ENCODE peak calls at places on chromosomes 16 and 17, in nine cellular contexts. One of them, this sample, is unnamed.

GRCh38 chr16:70746708-70747424 is 54.1 kb downstream of the VAC14 start:
- DNase-seq in HT1080: peak
- DNase-seq in activated naive CD4-positive, alpha-beta T cell: no peak
- DNase-seq in posterior cingulate gyrus: no peak
- DNase-seq in AG08396: peak
- DNase-seq in NCI-H748 treated with DMSO at 0.1 percent for 48 hours: no peak
- DNase-seq in activated T-cell treated with anti-CD3 and anti-CD28 coated beads for 24 hours: no peak
- DNase-seq in skeletal muscle cell: peak
- DNase-seq in non-pigmented ciliary epithelial cell: no peak
- DNase-seq in this sample: peak

GRCh38 chr17:43085489-43085888 is 39.7 kb downstream of the BRCA1 start:
- DNase-seq in HT1080: no peak
- DNase-seq in activated naive CD4-positive, alpha-beta T cell: no peak
- DNase-seq in posterior cingulate gyrus: no peak
- DNase-seq in AG08396: no peak
- DNase-seq in NCI-H748 treated with DMSO at 0.1 percent for 48 hours: no peak
- DNase-seq in activated T-cell treated with anti-CD3 and anti-CD28 coated beads for 24 hours: no peak
- DNase-seq in skeletal muscle cell: no peak
- DNase-seq in non-pigmented ciliary epithelial cell: peak
- DNase-seq in this sample: peak

GRCh38 chr16:1715220-1715619 is 9.2 kb downstream of the MAPK8IP3 start:
- DNase-seq in HT1080: no peak
- DNase-seq in activated naive CD4-positive, alpha-beta T cell: no peak
- DNase-seq in posterior cingulate gyrus: peak
- DNase-seq in AG08396: no peak
- DNase-seq in NCI-H748 treated with DMSO at 0.1 percent for 48 hours: no peak
- DNase-seq in activated T-cell treated with anti-CD3 and anti-CD28 coated beads for 24 hours: no peak
- DNase-seq in skeletal muscle cell: no peak
- DNase-seq in non-pigmented ciliary epithelial cell: no peak
- DNase-seq in this sample: no peak

GRCh38 chr17:40113961-40114272 is 7.9 kb upstream of the MSL1 start:
- DNase-seq in HT1080: no peak
- DNase-seq in activated naive CD4-positive, alpha-beta T cell: no peak
- DNase-seq in posterior cingulate gyrus: no peak
- DNase-seq in AG08396: no peak
- DNase-seq in NCI-H748 treated with DMSO at 0.1 percent for 48 hours: no peak
- DNase-seq in activated T-cell treated with anti-CD3 and anti-CD28 coated beads for 24 hours: no peak
- DNase-seq in skeletal muscle cell: no peak
- DNase-seq in non-pigmented ciliary epithelial cell: no peak
- DNase-seq in this sample: peak

GRCh38 chr16:69494993-69495392 is 70.6 kb downstream of the CYB5B start:
- DNase-seq in HT1080: no peak
- DNase-seq in activated naive CD4-positive, alpha-beta T cell: no peak
- DNase-seq in posterior cingulate gyrus: no peak
- DNase-seq in AG08396: no peak
- DNase-seq in NCI-H748 treated with DMSO at 0.1 percent for 48 hours: no peak
- DNase-seq in activated T-cell treated with anti-CD3 and anti-CD28 coated beads for 24 hours: peak
- DNase-seq in skeletal muscle cell: no peak
- DNase-seq in non-pigmented ciliary epithelial cell: no peak
- DNase-seq in this sample: peak

GRCh38 chr17:34287858-34288257 is 2.3 kb downstream of the CCL11 start:
- DNase-seq in HT1080: no peak
- DNase-seq in activated naive CD4-positive, alpha-beta T cell: no peak
- DNase-seq in posterior cingulate gyrus: no peak
- DNase-seq in AG08396: no peak
- DNase-seq in NCI-H748 treated with DMSO at 0.1 percent for 48 hours: no peak
- DNase-seq in activated T-cell treated with anti-CD3 and anti-CD28 coated beads for 24 hours: no peak
- DNase-seq in skeletal muscle cell: no peak
- DNase-seq in non-pigmented ciliary epithelial cell: no peak
- DNase-seq in this sample: no peak

GRCh38 chr16:52837251-52837650 is 215.4 kb downstream of the CHD9NB start:
- DNase-seq in HT1080: peak
- DNase-seq in activated naive CD4-positive, alpha-beta T cell: no peak
- DNase-seq in posterior cingulate gyrus: no peak
- DNase-seq in AG08396: no peak
- DNase-seq in NCI-H748 treated with DMSO at 0.1 percent for 48 hours: no peak
- DNase-seq in activated T-cell treated with anti-CD3 and anti-CD28 coated beads for 24 hours: no peak
- DNase-seq in skeletal muscle cell: no peak
- DNase-seq in non-pigmented ciliary epithelial cell: no peak
- DNase-seq in this sample: peak

GRCh38 chr16:86510465-86511261 is at the start of gene FOXF1:
- DNase-seq in HT1080: no peak
- DNase-seq in activated naive CD4-positive, alpha-beta T cell: no peak
- DNase-seq in posterior cingulate gyrus: peak
- DNase-seq in AG08396: no peak
- DNase-seq in NCI-H748 treated with DMSO at 0.1 percent for 48 hours: no peak
- DNase-seq in activated T-cell treated with anti-CD3 and anti-CD28 coated beads for 24 hours: no peak
- DNase-seq in skeletal muscle cell: no peak
- DNase-seq in non-pigmented ciliary epithelial cell: no peak
- DNase-seq in this sample: peak

GRCh38 chr17:76967762-76968161 is 99.6 kb downstream of the MGAT5B start:
- DNase-seq in HT1080: no peak
- DNase-seq in activated naive CD4-positive, alpha-beta T cell: no peak
- DNase-seq in posterior cingulate gyrus: peak
- DNase-seq in AG08396: no peak
- DNase-seq in NCI-H748 treated with DMSO at 0.1 percent for 48 hours: no peak
- DNase-seq in activated T-cell treated with anti-CD3 and anti-CD28 coated beads for 24 hours: no peak
- DNase-seq in skeletal muscle cell: no peak
- DNase-seq in non-pigmented ciliary epithelial cell: no peak
- DNase-seq in this sample: no peak

GRCh38 chr16:69863882-69864281 is 87.3 kb upstream of the CLEC18A start:
- DNase-seq in HT1080: no peak
- DNase-seq in activated naive CD4-positive, alpha-beta T cell: no peak
- DNase-seq in posterior cingulate gyrus: no peak
- DNase-seq in AG08396: no peak
- DNase-seq in NCI-H748 treated with DMSO at 0.1 percent for 48 hours: no peak
- DNase-seq in activated T-cell treated with anti-CD3 and anti-CD28 coated beads for 24 hours: no peak
- DNase-seq in skeletal muscle cell: no peak
- DNase-seq in non-pigmented ciliary epithelial cell: no peak
- DNase-seq in this sample: no peak

GRCh38 chr17:63402808-63403207 is 43.3 kb downstream of the CYB561 start:
- DNase-seq in HT1080: no peak
- DNase-seq in activated naive CD4-positive, alpha-beta T cell: no peak
- DNase-seq in posterior cingulate gyrus: no peak
- DNase-seq in AG08396: peak
- DNase-seq in NCI-H748 treated with DMSO at 0.1 percent for 48 hours: no peak
- DNase-seq in activated T-cell treated with anti-CD3 and anti-CD28 coated beads for 24 hours: no peak
- DNase-seq in skeletal muscle cell: peak
- DNase-seq in non-pigmented ciliary epithelial cell: no peak
- DNase-seq in this sample: peak

GRCh38 chr17:76238847-76239537 is 1.3 kb downstream of the RNF157 start:
- DNase-seq in HT1080: no peak
- DNase-seq in activated naive CD4-positive, alpha-beta T cell: no peak
- DNase-seq in posterior cingulate gyrus: no peak
- DNase-seq in AG08396: no peak
- DNase-seq in NCI-H748 treated with DMSO at 0.1 percent for 48 hours: peak
- DNase-seq in activated T-cell treated with anti-CD3 and anti-CD28 coated beads for 24 hours: no peak
- DNase-seq in skeletal muscle cell: no peak
- DNase-seq in non-pigmented ciliary epithelial cell: no peak
- DNase-seq in this sample: no peak

GRCh38 chr16:81167851-81168250 is 70.6 kb upstream of the BCO1 start:
- DNase-seq in HT1080: no peak
- DNase-seq in activated naive CD4-positive, alpha-beta T cell: no peak
- DNase-seq in posterior cingulate gyrus: peak
- DNase-seq in AG08396: no peak
- DNase-seq in NCI-H748 treated with DMSO at 0.1 percent for 48 hours: no peak
- DNase-seq in activated T-cell treated with anti-CD3 and anti-CD28 coated beads for 24 hours: no peak
- DNase-seq in skeletal muscle cell: no peak
- DNase-seq in non-pigmented ciliary epithelial cell: no peak
- DNase-seq in this sample: no peak

GRCh38 chr16:83705856-83706255 is 101.9 kb upstream of the HSBP1 start:
- DNase-seq in HT1080: no peak
- DNase-seq in activated naive CD4-positive, alpha-beta T cell: no peak
- DNase-seq in posterior cingulate gyrus: no peak
- DNase-seq in AG08396: no peak
- DNase-seq in NCI-H748 treated with DMSO at 0.1 percent for 48 hours: no peak
- DNase-seq in activated T-cell treated with anti-CD3 and anti-CD28 coated beads for 24 hours: no peak
- DNase-seq in skeletal muscle cell: no peak
- DNase-seq in non-pigmented ciliary epithelial cell: peak
- DNase-seq in this sample: peak

GRCh38 chr16:4110065-4110464 is 6.2 kb downstream of the ADCY9 start:
- DNase-seq in HT1080: no peak
- DNase-seq in activated naive CD4-positive, alpha-beta T cell: no peak
- DNase-seq in posterior cingulate gyrus: no peak
- DNase-seq in AG08396: no peak
- DNase-seq in NCI-H748 treated with DMSO at 0.1 percent for 48 hours: no peak
- DNase-seq in activated T-cell treated with anti-CD3 and anti-CD28 coated beads for 24 hours: no peak
- DNase-seq in skeletal muscle cell: no peak
- DNase-seq in non-pigmented ciliary epithelial cell: no peak
- DNase-seq in this sample: no peak

GRCh38 chr16:77782694-77783093 is 5.7 kb upstream of the VAT1L start:
- DNase-seq in HT1080: no peak
- DNase-seq in activated naive CD4-positive, alpha-beta T cell: no peak
- DNase-seq in posterior cingulate gyrus: no peak
- DNase-seq in AG08396: peak
- DNase-seq in NCI-H748 treated with DMSO at 0.1 percent for 48 hours: no peak
- DNase-seq in activated T-cell treated with anti-CD3 and anti-CD28 coated beads for 24 hours: no peak
- DNase-seq in skeletal muscle cell: no peak
- DNase-seq in non-pigmented ciliary epithelial cell: no peak
- DNase-seq in this sample: peak

GRCh38 chr16:31135535-31136286 is at the start of gene PRSS8:
- DNase-seq in HT1080: no peak
- DNase-seq in activated naive CD4-positive, alpha-beta T cell: no peak
- DNase-seq in posterior cingulate gyrus: no peak
- DNase-seq in AG08396: no peak
- DNase-seq in NCI-H748 treated with DMSO at 0.1 percent for 48 hours: no peak
- DNase-seq in activated T-cell treated with anti-CD3 and anti-CD28 coated beads for 24 hours: no peak
- DNase-seq in skeletal muscle cell: no peak
- DNase-seq in non-pigmented ciliary epithelial cell: no peak
- DNase-seq in this sample: no peak

This sample was measured in fibroblast of lung.